ENCODE peak calls at places on chromosome 6, in four cellular contexts. S, W, H and O are unnamed samples.

GRCh38 chr6:33744895-33745546 is 1.7 kb downstream of the IP6K3 start:
- DNase-seq in S (no peak), W (no peak), H (no peak), O (no peak)

GRCh38 chr6:101539510-101540245 is 146.2 kb downstream of the GRIK2 start:
- DNase-seq in S (peak; percentile 82), W (peak; percentile 61), H (peak; percentile 20), O (peak; percentile 13)

GRCh38 chr6:12262236-12263061 is 27.7 kb upstream of the EDN1 start:
- DNase-seq in S (no peak), H (no peak), W (no peak), O (no peak)

GRCh38 chr6:104682722-104683643 is 176.7 kb downstream of the HACE1 start:
- DNase-seq in W (peak; percentile 58), H (peak; percentile 40), S (peak; percentile 59), O (peak; percentile 69)

GRCh38 chr6:154218336-154218735 is 138.3 kb downstream of the IPCEF1 start:
- DNase-seq in S (no peak), H (no peak), W (no peak), O (no peak)

GRCh38 chr6:37862992-37863391 is 43.5 kb downstream of the ZFAND3 start:
- DNase-seq in H (peak; percentile 75), W (no peak), S (peak; percentile 38), O (peak; percentile 78)

GRCh38 chr6:51618563-51618962 is 468.9 kb downstream of the PKHD1 start:
- DNase-seq in S (no peak), H (peak; percentile 34), W (no peak), O (peak; percentile 38)

GRCh38 chr6:49326337-49326736 is 136.7 kb downstream of the MMUT start:
- DNase-seq in W (peak; percentile 88), H (peak; percentile 94), S (peak; percentile 61), O (peak; percentile 87)

GRCh38 chr6:153960741-153961140 is 78.3 kb upstream of the OPRM1 start:
- DNase-seq in W (no peak), S (no peak), H (peak; percentile 60), O (peak; percentile 66)

GRCh38 chr6:21780601-21781000 is 187.1 kb downstream of the SOX4 start:
- DNase-seq in H (no peak), S (no peak), W (no peak), O (no peak)

GRCh38 chr6:155050311-155050710 is 55.2 kb downstream of the TIAM2 start:
- DNase-seq in S (peak; percentile 47), W (no peak), H (peak; percentile 18), O (no peak)

GRCh38 chr6:132768051-132768517 is 10.4 kb upstream of the VNN2 start:
- DNase-seq in S (no peak), H (peak; percentile 65), W (peak; percentile 10), O (peak; percentile 74)

GRCh38 chr6:87785229-87785862 is 83.3 kb upstream of the AKIRIN2 start:
- DNase-seq in W (no peak), H (no peak), S (no peak), O (no peak)

GRCh38 chr6:164243949-164244348 is 829.4 kb downstream of the QKI start:
- DNase-seq in S (no peak), H (no peak), W (no peak), O (no peak)

GRCh38 chr6:32096087-32096393 is 13.1 kb downstream of the TNXB start:
- DNase-seq in H (no peak), S (no peak), W (no peak), O (no peak)

GRCh38 chr6:33142501-33142900 is 49.8 kb downstream of the COL11A2 start:
- DNase-seq in H (no peak), S (no peak), W (no peak), O (no peak)

GRCh38 chr6:111481836-111482235 is 1.2 kb downstream of the REV3L start:
- DNase-seq in S (peak; percentile 11), W (peak; percentile 39), H (no peak), O (peak; percentile 38)

GRCh38 chr6:169240591-169241390 is 12.9 kb downstream of the THBS2 start:
- DNase-seq in W (no peak), S (peak; percentile 54), H (peak; percentile 28), O (peak; percentile 82)

GRCh38 chr6:111980168-111980567 is 73.7 kb upstream of the CCN6 start:
- DNase-seq in W (peak; percentile 57), H (no peak), S (peak; percentile 73), O (no peak)

GRCh38 chr6:31736026-31736767 is at the start of gene CLIC1:
- DNase-seq in S (peak; percentile 75), W (peak; percentile 84), H (peak; percentile 76), O (peak; percentile 87)

GRCh38 chr6:169490830-169491229 is 211.0 kb downstream of the WDR27 start:
- DNase-seq in S (peak; percentile 48), W (peak; percentile 39), H (no peak), O (no peak)

GRCh38 chr6:42787018-42787611 is 5.3 kb downstream of the BICRAL start:
- DNase-seq in S (no peak), W (no peak), H (no peak), O (no peak)

GRCh38 chr6:35082046-35082732 is 59.0 kb downstream of the TCP11 start:
- DNase-seq in H (no peak), W (no peak), S (no peak), O (no peak)

GRCh38 chr6:154457046-154457713 is 53.3 kb downstream of the CNKSR3 start:
- DNase-seq in W (no peak), H (peak; percentile 85), S (peak; percentile 50), O (peak; percentile 85)

GRCh38 chr6:122077603-122078002 is 321.8 kb upstream of the HSF2 start:
- DNase-seq in H (no peak), S (no peak), W (no peak), O (no peak)

GRCh38 chr6:110387986-110388385 is 27.4 kb downstream of the DDO start:
- DNase-seq in S (no peak), H (no peak), W (no peak), O (no peak)

GRCh38 chr6:145028144-145028818 is 707.0 kb downstream of the EPM2A start:
- DNase-seq in W (peak; percentile 40), S (peak; percentile 33), H (peak; percentile 67), O (peak; percentile 70)

GRCh38 chr6:3355011-3355357 is 96.2 kb downstream of the PSMG4 start:
- DNase-seq in S (no peak), W (no peak), H (no peak), O (no peak)

GRCh38 chr6:44074383-44075136 is 52.7 kb downstream of the MRPL14 start:
- DNase-seq in S (peak; percentile 87), W (peak; percentile 87), H (peak; percentile 66), O (peak; percentile 74)
- H3K4me3 ChIP-seq in S (no peak overlapping the region), W (peak overlapping the region; percentile 22), H (no peak overlapping the region), O (no peak overlapping the region)

DNA sequence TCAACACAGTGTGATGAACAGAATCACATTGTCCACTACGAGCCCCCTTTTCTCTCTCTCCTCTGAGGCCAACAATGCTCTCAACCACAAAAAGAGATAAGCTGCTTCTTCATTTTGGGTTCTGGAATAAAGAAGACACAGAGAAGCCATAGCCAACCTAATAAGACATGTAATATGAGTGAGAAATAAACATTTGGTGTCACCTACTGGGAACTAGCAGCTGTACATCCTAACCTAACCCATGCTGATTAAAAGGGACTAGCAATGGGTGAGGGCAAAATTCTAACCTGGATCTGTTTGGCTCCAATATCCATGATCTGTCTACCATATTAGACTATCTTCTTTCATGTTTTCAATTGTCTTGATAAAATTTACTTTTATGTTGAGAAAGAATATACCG is 369.1 kb upstream of the MARCKS start:
- DNase-seq in H (no peak), W (peak; percentile 28), S (no peak), O (peak; percentile 18)
- TF ChIP-seq CTCF in H (no peak), W (peak; percentile 4), S (no peak), O (peak; percentile 29)

GRCh38 chr6:135209803-135210202 is 28.7 kb downstream of the MYB start:
- DNase-seq in W (no peak), H (no peak), S (no peak), O (no peak)
- H3K4me3 ChIP-seq in W (no peak overlapping the region), H (no peak overlapping the region), S (no peak overlapping the region), O (no peak overlapping the region)

GRCh38 chr6:82617648-82618047 is 254.0 kb downstream of the TPBG start:
- DNase-seq in S (no peak), H (no peak), W (no peak), O (no peak)

GRCh38 chr6:82612475-82612874 is 248.9 kb downstream of the TPBG start:
- DNase-seq in H (no peak), W (no peak), S (no peak), O (no peak)

GRCh38 chr6:82614518-82614917 is 250.9 kb downstream of the TPBG start:
- DNase-seq in S (no peak), W (no peak), H (no peak), O (no peak)

GRCh38 chr6:82619573-82619972 is 256.0 kb downstream of the TPBG start:
- DNase-seq in S (no peak), H (no peak), W (no peak), O (no peak)

DNA sequence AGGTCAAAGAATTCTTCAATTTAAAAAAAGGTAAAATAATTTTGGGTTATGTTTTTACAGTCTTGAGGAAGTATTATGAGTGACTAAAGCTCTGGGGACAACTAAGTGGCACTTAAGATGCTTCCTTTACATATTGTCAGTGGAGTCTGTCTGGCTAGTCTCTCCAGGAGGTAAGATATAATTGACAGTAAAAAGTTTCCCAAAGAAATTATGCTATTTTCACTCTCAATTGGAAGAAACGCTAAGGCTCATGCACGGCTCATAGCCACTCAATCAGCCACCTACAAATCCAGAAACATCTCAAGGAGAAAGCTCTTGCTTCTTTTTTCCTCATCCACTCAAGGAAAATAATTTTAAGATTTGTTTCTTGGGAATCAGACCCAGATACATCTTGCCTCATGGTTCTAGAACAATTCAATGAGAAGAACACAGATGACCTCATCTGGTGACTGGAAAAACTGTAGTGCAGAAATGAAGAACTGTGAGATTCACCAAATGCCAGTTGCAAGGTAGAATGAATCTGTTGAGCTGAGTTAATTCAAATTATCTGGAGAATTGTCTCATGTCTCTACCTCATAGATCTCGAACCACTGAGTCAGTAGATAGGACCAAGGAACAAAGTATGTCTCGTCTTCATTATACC is 252.9 kb downstream of the TPBG start:
- DNase-seq in W (peak; percentile 8), H (no peak), S (peak; percentile 2), O (peak; percentile 7)
- TF ChIP-seq CTCF in W (no peak), H (peak; percentile 5), S (peak; percentile 26), O (peak; percentile 41)

GRCh38 chr6:45427632-45428031 is 49.9 kb upstream of the SUPT3H start:
- DNase-seq in S (no peak), H (no peak), W (no peak), O (no peak)

GRCh38 chr6:45428734-45429133 is 51.0 kb upstream of the SUPT3H start:
- DNase-seq in W (no peak), S (no peak), H (no peak), O (no peak)

GRCh38 chr6:45431314-45432058 is 53.8 kb upstream of the SUPT3H start:
- DNase-seq in S (no peak), H (no peak), W (no peak), O (no peak)

GRCh38 chr6:45432944-45433343 is 55.2 kb upstream of the SUPT3H start:
- DNase-seq in W (peak; percentile 69), H (peak; percentile 81), S (peak; percentile 80), O (peak; percentile 57)

DNA sequence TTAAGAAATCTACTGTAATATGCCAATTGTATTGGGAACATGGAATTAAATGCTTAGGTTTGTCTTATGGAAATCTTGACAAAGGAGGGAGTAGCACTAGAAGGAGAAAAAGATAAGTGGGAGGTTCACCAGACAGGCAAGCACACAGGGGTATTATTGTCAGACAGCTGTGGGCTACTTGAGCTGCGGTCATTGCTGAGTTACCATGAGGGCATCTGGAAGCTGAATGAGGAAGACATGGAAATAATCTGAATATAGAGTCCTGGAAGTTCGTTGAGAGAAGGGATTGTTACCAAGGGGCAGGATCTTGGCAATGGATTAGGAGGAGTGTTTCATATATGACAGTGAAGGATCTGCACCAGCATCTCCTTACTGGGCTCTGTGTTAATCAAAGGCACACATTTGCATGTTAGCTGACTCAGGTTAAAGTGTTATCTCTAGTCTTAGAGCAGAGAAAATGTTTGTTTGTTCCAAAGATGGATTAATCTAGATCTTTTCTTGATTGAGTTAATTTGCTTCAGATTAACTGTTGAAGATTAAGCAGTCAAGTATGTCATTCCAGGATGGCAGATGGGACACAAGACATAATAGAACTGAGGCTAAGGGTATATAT is 53.0 kb upstream of the SUPT3H start:
- DNase-seq in S (no peak), H (no peak), W (no peak), O (no peak)
- H3K4me3 ChIP-seq in S (no peak overlapping the region), H (no peak overlapping the region), W (no peak overlapping the region), O (no peak overlapping the region)